ENCODE peak calls at places on chromosomes 7 and 10, in five cellular contexts. Q is stimulated activated CD8-positive, alpha-beta memory T cell treated with anti-CD3 and anti-CD28 coated beads, Interleukin-12 subunit alpha, Interleukin-12 subunit beta, amount 100 ng/mL, for 4 hours; A is fibroblast of pulmonary artery; V is MV-4-11; L is kidney glomerular epithelial cell. K is an unnamed sample.
A peak's percentile ranks its signal among the peaks of the same experiment; 100 is the strongest.

GRCh38 chr10:34547283-34547682 is 267.8 kb downstream of the PARD3 start:
- DNase-seq in Q (no peak), A (peak; percentile 9), V (no peak), L (no peak), K (no peak)

GRCh38 chr7:139358541-139359365 is 941 bp upstream of the LUC7L2 start:
- DNase-seq in Q (peak; percentile 6), A (peak; percentile 44), V (no peak), L (no peak), K (peak; percentile 23)

GRCh38 chr7:72336887-72337821 is 75.0 kb downstream of the CALN1 start:
- DNase-seq in Q (no peak), A (no peak), V (no peak), L (no peak), K (no peak)

GRCh38 chr10:126270116-126270515 is 118.2 kb downstream of the ADAM12 start:
- DNase-seq in Q (no peak), A (peak; percentile 61), V (no peak), L (peak; percentile 22), K (no peak)

GRCh38 chr10:121559321-121559720 is 38.9 kb downstream of the FGFR2 start:
- DNase-seq in Q (no peak), A (no peak), V (no peak), L (no peak), K (no peak)

GRCh38 chr7:77766801-77767605 is 31.2 kb downstream of the TMEM60 start:
- DNase-seq in Q (no peak), A (no peak), V (no peak), L (no peak), K (no peak)

GRCh38 chr7:105013818-105014724 is at the start of gene KMT2E:
- DNase-seq in Q (peak; percentile 84), A (peak; percentile 87), V (peak; percentile 78), L (peak; percentile 78), K (peak; percentile 92)

GRCh38 chr7:126856691-126857291 is 395.9 kb downstream of the GRM8 start:
- DNase-seq in Q (no peak), A (peak; percentile 1), V (no peak), L (peak; percentile 38), K (no peak)

GRCh38 chr10:124522903-124523260 is 61.3 kb downstream of the LHPP start:
- DNase-seq in Q (no peak), A (no peak), V (no peak), L (no peak), K (no peak)

GRCh38 chr10:5977471-5978370 is at the start of gene IL15RA:
- DNase-seq in Q (peak; percentile 86), A (peak; percentile 63), V (peak; percentile 45), L (peak; percentile 43), K (peak; percentile 82)

GRCh38 chr7:157857578-157858075 is 520.8 kb downstream of the DNAJB6 start:
- DNase-seq in Q (no peak), A (no peak), V (no peak), L (no peak), K (no peak)

K was measured in natural killer cell.